ENCODE peak calls at places on chromosomes 13 and 19, in eight cellular contexts. B is NCI-H146, W is PC-9, Q is neuronal stem cell, S is activated T-cell treated with anti-CD3 and anti-CD28 coated beads for 24 hours, R is SJSA1, E is NCI-H2081, I is GM12891. T is an unnamed sample.

GRCh38 chr19:48854103-48854502 is 14.3 kb downstream of the PLEKHA4 start:
- DNase-seq in B (no peak), I (no peak), W (no peak), E (no peak), R (no peak), S (no peak), Q (no peak), T (no peak)

GRCh38 chr13:32246468-32246867 is 68.7 kb downstream of the ZAR1L start:
- DNase-seq in I (peak; percentile 17), E (peak; percentile 31), R (peak; percentile 51), B (peak; percentile 21), Q (peak; percentile 60), S (peak; percentile 11), W (peak; percentile 37), T (peak; percentile 25)

GRCh38 chr13:79528759-79529191 is 47.8 kb downstream of the NDFIP2 start:
- DNase-seq in S (no peak), R (no peak), W (no peak), Q (no peak), I (no peak), E (no peak), B (no peak), T (no peak)

GRCh38 chr19:34678421-34678820 is 943 bp downstream of the ZNF302 start:
- DNase-seq in B (peak; percentile 74), E (peak; percentile 36), S (no peak), W (no peak), I (no peak), Q (no peak), R (no peak), T (no peak)

GRCh38 chr13:59673301-59673700 is 490.4 kb downstream of the DIAPH3 start:
- DNase-seq in I (no peak), B (no peak), R (peak; percentile 13), Q (no peak), E (no peak), S (no peak), W (no peak), T (no peak)

GRCh38 chr19:8512115-8512967 is 1.6 kb downstream of the ZNF414 start:
- DNase-seq in S (no peak), W (no peak), I (no peak), Q (no peak), R (peak; percentile 41), E (peak; percentile 5), B (no peak), T (no peak)

GRCh38 chr19:29255006-29255405 is 42.1 kb upstream of the UQCRFS1 start:
- DNase-seq in E (no peak), B (no peak), S (no peak), R (no peak), I (no peak), W (no peak), Q (no peak), T (no peak)

GRCh38 chr13:83816081-83816480 is 66.2 kb downstream of the SLITRK1 start:
- DNase-seq in B (no peak), I (no peak), Q (no peak), W (no peak), R (no peak), S (no peak), E (no peak), T (no peak)

GRCh38 chr13:41706189-41706588 is 248.8 kb downstream of the RGCC start:
- DNase-seq in Q (no peak), I (no peak), S (no peak), R (no peak), W (no peak), E (no peak), B (no peak), T (no peak)

GRCh38 chr13:100854091-100854490 is 179.5 kb upstream of the TMTC4 start:
- DNase-seq in Q (no peak), I (no peak), W (no peak), E (no peak), R (no peak), B (no peak), S (no peak), T (no peak)

GRCh38 chr19:5767949-5768348 is 16.6 kb downstream of the PRR22 start:
- DNase-seq in B (no peak), W (no peak), R (no peak), I (no peak), E (no peak), S (no peak), Q (no peak), T (no peak)

GRCh38 chr19:44753932-44754742 is 5.6 kb downstream of the BCL3 start:
- DNase-seq in S (peak; percentile 65), W (peak; percentile 85), R (peak; percentile 88), B (no peak), I (peak; percentile 63), Q (no peak), E (peak; percentile 61), T (peak; percentile 77)

GRCh38 chr13:99468971-99469545 is 32.2 kb upstream of the TM9SF2 start:
- DNase-seq in B (peak; percentile 27), Q (peak; percentile 29), W (no peak), R (no peak), I (no peak), E (no peak), S (no peak), T (no peak)

GRCh38 chr13:44218501-44219240 is 155.0 kb upstream of the SERP2 start:
- DNase-seq in E (peak; percentile 25), R (no peak), Q (no peak), S (no peak), B (peak; percentile 51), W (no peak), I (no peak), T (no peak)

GRCh38 chr13:98285317-98285716 is 108.2 kb upstream of the RNF113B start:
- DNase-seq in R (no peak), E (peak; percentile 91), W (no peak), I (no peak), S (no peak), Q (no peak), B (peak; percentile 95), T (no peak)

GRCh38 chr13:23701646-23702045 is 131.4 kb downstream of the TNFRSF19 start:
- DNase-seq in Q (no peak), B (no peak), I (no peak), R (peak; percentile 5), E (no peak), S (no peak), W (no peak), T (no peak)

GRCh38 chr19:39270091-39270871 is 2.1 kb downstream of the IFNL2 start:
- DNase-seq in B (no peak), S (no peak), R (peak; percentile 48), E (no peak), W (no peak), Q (no peak), I (no peak), T (no peak)

GRCh38 chr13:105908581-105908980 is 626.9 kb downstream of the EFNB2 start:
- DNase-seq in B (no peak), W (no peak), E (no peak), Q (no peak), R (no peak), S (no peak), I (no peak), T (no peak)

GRCh38 chr19:15656467-15656866 is 15.8 kb downstream of the CYP4F3 start:
- DNase-seq in W (no peak), R (no peak), Q (no peak), E (no peak), S (no peak), I (no peak), B (no peak), T (no peak)

GRCh38 chr19:29329460-29330134 is 116.6 kb upstream of the UQCRFS1 start:
- DNase-seq in Q (peak; percentile 54), S (no peak), E (no peak), I (no peak), B (no peak), R (no peak), W (peak; percentile 14), T (no peak)

GRCh38 chr13:49584771-49585182 is 581 bp downstream of the RCBTB1 start:
- DNase-seq in W (no peak), R (no peak), E (peak; percentile 7), S (no peak), B (peak; percentile 40), I (no peak), Q (peak; percentile 6), T (no peak)

GRCh38 chr13:113358653-113359052 is 5.3 kb downstream of the GRTP1 start:
- DNase-seq in E (no peak), I (no peak), B (no peak), Q (no peak), W (no peak), R (no peak), S (no peak), T (no peak)

GRCh38 chr19:8487137-8487851 is 15.1 kb downstream of the PRAM1 start:
- DNase-seq in E (no peak), S (peak; percentile 11), W (no peak), R (no peak), B (no peak), I (no peak), Q (no peak), T (no peak)

GRCh38 chr19:34366670-34367423 is 1.9 kb downstream of the GPI start:
- DNase-seq in R (no peak), I (no peak), E (no peak), Q (no peak), B (no peak), S (no peak), W (no peak), T (no peak)

GRCh38 chr19:6076675-6077463 is 33.4 kb downstream of the RFX2 start:
- DNase-seq in B (no peak), Q (no peak), R (peak; percentile 42), S (no peak), I (no peak), W (no peak), E (no peak), T (no peak)

GRCh38 chr19:5826531-5827341 is 12.8 kb downstream of the FUT6 start:
- DNase-seq in R (no peak), I (no peak), E (peak; percentile 94), B (peak; percentile 95), S (no peak), Q (peak; percentile 32), W (peak; percentile 56), T (no peak)

GRCh38 chr19:55212447-55212846 is 3.1 kb upstream of the PTPRH start:
- DNase-seq in R (peak; percentile 54), W (no peak), I (no peak), B (no peak), Q (no peak), S (peak; percentile 15), E (no peak), T (no peak)

GRCh38 chr19:50490991-50491472 is 14.4 kb upstream of the GARIN5A start:
- DNase-seq in W (no peak), Q (no peak), I (no peak), S (no peak), B (no peak), R (no peak), E (no peak), T (no peak)

GRCh38 chr13:39767791-39768564 is 112.5 kb downstream of the COG6 start:
- DNase-seq in W (no peak), I (no peak), E (peak; percentile 76), B (peak; percentile 90), S (no peak), R (peak; percentile 74), Q (no peak), T (no peak)

GRCh38 chr13:95834134-95834765 is 157.3 kb downstream of the DNAJC3 start:
- DNase-seq in W (peak; percentile 51), S (peak; percentile 48), E (peak; percentile 78), B (peak; percentile 60), Q (peak; percentile 74), R (peak; percentile 35), I (peak; percentile 17), T (peak; percentile 1)

GRCh38 chr19:44529541-44529940 is at the start of gene CEACAM20:
- DNase-seq in W (no peak), I (no peak), S (no peak), R (no peak), Q (no peak), B (peak; percentile 15), E (no peak), T (no peak)

GRCh38 chr13:112819816-112820215 is 130.0 kb downstream of the ATP11A start:
- DNase-seq in I (no peak), B (no peak), Q (no peak), W (no peak), E (no peak), R (no peak), S (no peak), T (no peak)

GRCh38 chr13:76872686-76873085 is 13.5 kb downstream of the KCTD12 start:
- DNase-seq in E (no peak), S (no peak), I (no peak), W (no peak), R (no peak), B (no peak), Q (no peak), T (no peak)

GRCh38 chr19:2050349-2050990 is 574 bp downstream of the MKNK2 start:
- DNase-seq in R (peak; percentile 34), B (peak; percentile 11), E (no peak), I (no peak), Q (no peak), W (no peak), S (no peak), T (no peak)